ENCODE peak calls at places on chromosomes 5 and 9, in five cellular contexts. F is mesendoderm, N is left lung, Z is ovary, C is mesenchymal stem cell. V is an unnamed sample.

GRCh38 chr9:121550569-121551512 is 51.2 kb upstream of the GGTA1 start:
- DNase-seq in N (peak; percentile 77), F (peak; percentile 87), Z (peak; percentile 78), C (peak; percentile 71), V (peak; percentile 78)

GRCh38 chr5:123800640-123801039 is 288.7 kb downstream of the CSNK1G3 start:
- DNase-seq in F (no peak), C (no peak), Z (no peak), N (no peak), V (no peak)

GRCh38 chr5:168882283-168882682 is 303.1 kb upstream of the PANK3 start:
- DNase-seq in N (no peak), C (no peak), F (no peak), Z (no peak), V (no peak)

GRCh38 chr5:59272744-59273427 is 620.6 kb downstream of the PDE4D start:
- DNase-seq in C (no peak), F (no peak), Z (no peak), N (no peak), V (no peak)

GRCh38 chr5:71452876-71453275 is 2.6 kb upstream of the BDP1 start:
- DNase-seq in N (no peak), Z (no peak), C (no peak), F (no peak), V (no peak)

GRCh38 chr9:93166699-93167098 is 17.2 kb upstream of the WNK2 start:
- DNase-seq in N (no peak), F (no peak), C (no peak), Z (no peak), V (no peak)

GRCh38 chr9:5552301-5552700 is 42.0 kb downstream of the PDCD1LG2 start:
- DNase-seq in F (no peak), C (no peak), N (no peak), Z (no peak), V (no peak)

GRCh38 chr5:178324481-178325310 is 92.1 kb upstream of the PHYKPL start:
- DNase-seq in Z (no peak), N (peak; percentile 27), F (no peak), C (no peak), V (peak; percentile 51)

GRCh38 chr5:25414746-25415145 is 770.0 kb upstream of the CDH10 start:
- DNase-seq in F (no peak), N (no peak), C (peak; percentile 79), Z (no peak), V (no peak)

GRCh38 chr9:117926031-117926655 is 221.9 kb downstream of the TLR4 start:
- DNase-seq in C (no peak), N (no peak), F (peak; percentile 47), Z (no peak), V (no peak)

GRCh38 chr5:180792287-180792964 is 10.2 kb downstream of the MGAT1 start:
- DNase-seq in F (no peak), C (no peak), Z (no peak), N (no peak), V (no peak)

GRCh38 chr9:105694320-105694847 is at the start of gene TMEM38B:
- DNase-seq in Z (peak; percentile 83), F (peak; percentile 88), C (peak; percentile 77), N (peak; percentile 80), V (peak; percentile 80)

GRCh38 chr9:105696219-105696793 is 2.0 kb downstream of the TMEM38B start:
- DNase-seq in N (no peak), C (no peak), F (no peak), Z (no peak), V (no peak)

GRCh38 chr9:105690742-105691141 is 3.6 kb upstream of the TMEM38B start:
- DNase-seq in C (peak; percentile 46), N (no peak), F (no peak), Z (no peak), V (no peak)

GRCh38 chr9:105694848-105695581 is 674 bp downstream of the TMEM38B start:
- DNase-seq in C (peak; percentile 81), F (peak; percentile 72), N (peak; percentile 75), Z (peak; percentile 65), V (peak; percentile 81)

DNA sequence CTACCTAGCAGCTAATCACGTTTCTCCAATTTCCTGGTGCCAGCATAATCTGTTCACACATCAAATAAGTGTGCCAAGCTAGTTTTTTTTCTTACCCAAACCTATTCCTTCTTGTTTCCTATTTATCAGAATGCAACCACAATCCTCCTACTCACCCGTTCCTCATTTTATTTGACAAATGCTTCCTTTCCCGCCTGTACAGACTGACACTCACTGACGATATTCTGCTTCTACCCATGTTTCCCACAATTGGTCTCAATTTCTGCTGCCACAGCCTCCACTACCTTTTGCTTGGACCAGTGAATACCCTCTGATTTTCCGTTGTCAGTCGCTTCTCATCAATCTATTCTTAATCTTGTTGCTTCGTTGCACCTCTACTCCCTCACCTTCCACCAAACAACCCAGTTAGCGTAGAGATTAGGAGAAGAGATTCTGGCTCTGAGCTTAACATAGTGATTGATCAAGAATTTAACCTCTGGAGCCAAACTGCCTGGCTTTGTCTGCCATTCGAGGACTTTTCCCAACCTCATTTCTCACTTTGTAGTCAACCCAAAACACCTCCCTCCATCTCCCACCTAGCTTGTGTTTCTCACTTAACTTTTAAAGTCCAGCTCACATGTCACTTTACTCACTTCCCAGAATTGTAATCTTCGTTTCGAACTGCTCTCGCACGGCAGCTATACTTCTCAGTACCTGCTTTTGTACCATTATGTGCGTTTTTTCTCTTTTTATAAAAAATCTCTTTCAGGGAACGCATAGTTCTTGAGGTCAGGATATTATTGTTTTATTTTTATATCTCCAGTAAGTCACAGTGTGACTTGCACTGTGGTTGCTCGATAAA is 686 bp upstream of the TMEM38B start:
- DNase-seq in C (no peak), N (no peak), Z (no peak), F (peak; percentile 46), V (peak; percentile 61)
- H3K4me3 ChIP-seq in C (peak overlapping the region; percentile 88), N (peak overlapping the region; percentile 91), Z (peak overlapping the region; percentile 85), F (no peak overlapping the region), V (peak overlapping the region; percentile 75)

GRCh38 chr5:17400724-17401508 is 97.1 kb upstream of the TAF11L2 start:
- DNase-seq in F (peak; percentile 76), C (no peak), Z (no peak), N (no peak), V (peak; percentile 93)
- H3K4me3 ChIP-seq in F (no peak overlapping the region), C (no peak overlapping the region), Z (no peak overlapping the region), N (no peak overlapping the region), V (no peak overlapping the region)

DNA sequence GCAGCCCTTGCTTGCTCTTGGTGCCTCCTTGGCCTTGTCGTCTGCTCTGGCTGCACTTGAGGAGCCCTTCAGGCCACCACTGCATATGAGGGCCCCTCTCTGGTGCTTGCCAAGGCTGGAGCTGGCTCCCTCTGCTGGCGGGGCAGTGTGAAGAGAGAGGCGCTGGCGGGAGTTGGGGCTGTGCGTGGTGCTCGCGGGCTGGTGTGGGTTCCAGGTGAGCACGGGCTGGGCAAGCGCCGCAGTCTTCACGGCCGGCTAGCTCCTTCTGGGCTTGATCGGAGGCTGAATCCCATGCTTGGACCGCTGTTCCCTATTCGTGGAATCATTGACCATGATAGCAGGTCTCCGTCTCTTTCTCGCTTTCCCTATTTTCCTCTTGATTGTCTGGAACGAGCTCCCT is 56.5 kb downstream of the XRCC4 start:
- DNase-seq in Z (no peak), F (no peak), C (no peak), N (no peak), V (no peak)
- H3K4me3 ChIP-seq in Z (no peak overlapping the region), F (no peak overlapping the region), C (no peak overlapping the region), N (no peak overlapping the region), V (no peak overlapping the region)

DNA sequence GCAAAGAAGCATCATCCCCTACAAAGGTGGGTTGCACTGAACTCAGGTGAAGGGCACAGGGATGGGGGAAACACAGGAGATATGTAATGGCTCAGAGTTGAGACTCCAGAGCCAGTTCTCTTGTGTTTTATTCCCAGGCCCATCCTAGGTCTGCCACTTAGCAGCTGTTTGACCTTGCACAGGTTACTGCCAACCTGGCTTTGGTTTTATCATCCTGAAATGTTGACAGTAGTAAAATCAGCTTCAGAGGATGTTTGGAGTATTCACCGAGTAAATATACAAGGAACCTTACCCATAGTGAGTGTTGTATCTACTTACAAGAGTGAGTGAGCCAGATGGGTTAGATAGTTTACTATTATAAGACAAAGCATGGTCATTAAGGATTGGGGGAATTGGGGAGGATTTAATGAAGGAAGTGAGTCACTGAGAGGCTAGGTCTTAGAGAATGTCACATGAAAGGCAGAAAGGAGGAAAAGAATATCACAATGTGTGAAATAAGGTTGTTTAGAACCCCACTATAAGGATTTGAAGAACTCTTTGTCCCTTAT is 141.3 kb downstream of the MAN2A1 start:
- DNase-seq in N (no peak), C (peak; percentile 75), Z (no peak), F (no peak), V (peak; percentile 7)
- H3K4me3 ChIP-seq in N (no peak overlapping the region), C (no peak overlapping the region), Z (no peak overlapping the region), F (no peak overlapping the region), V (no peak overlapping the region)

GRCh38 chr9:112348993-112349333 is 15.5 kb upstream of the PTBP3 start:
- DNase-seq in Z (no peak), C (no peak), N (no peak), F (no peak), V (no peak)
- H3K4me3 ChIP-seq in Z (peak overlapping the region; percentile 25), C (peak overlapping the region; percentile 74), N (peak overlapping the region; percentile 43), F (no peak overlapping the region), V (no peak overlapping the region)

DNA sequence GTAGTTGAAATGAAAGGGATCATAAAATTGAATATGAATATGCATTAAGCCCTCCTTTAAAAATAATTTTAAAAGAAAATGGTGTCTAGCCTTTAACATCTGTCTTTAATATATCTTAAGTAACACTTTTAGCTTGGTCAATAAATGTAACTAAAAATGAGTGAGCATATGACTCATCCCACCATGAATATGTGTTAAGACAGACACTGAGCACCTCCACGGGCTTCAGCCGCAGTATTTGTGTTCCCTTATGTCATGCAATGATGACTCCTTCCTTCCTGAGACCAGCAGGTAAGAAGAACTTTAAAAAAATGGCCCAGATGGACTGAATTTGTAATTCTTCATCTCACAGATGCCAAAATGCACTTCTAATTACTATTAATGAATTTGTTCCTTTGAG is 563.2 kb downstream of the NR2F1-AS1 start:
- DNase-seq in F (peak; percentile 1), C (peak; percentile 44), Z (no peak), N (no peak), V (no peak)
- H3K4me3 ChIP-seq in F (no peak overlapping the region), C (no peak overlapping the region), Z (no peak overlapping the region), N (no peak overlapping the region), V (no peak overlapping the region)

GRCh38 chr5:10854526-10855277 is 93.7 kb upstream of the DAP start:
- DNase-seq in F (no peak), Z (no peak), N (peak; percentile 50), C (peak; percentile 60), V (peak; percentile 96)

GRCh38 chr5:10858307-10858706 is 97.3 kb upstream of the DAP start:
- DNase-seq in C (no peak), F (no peak), N (no peak), Z (no peak), V (no peak)

GRCh38 chr5:10857333-10857723 is 96.3 kb upstream of the DAP start:
- DNase-seq in Z (no peak), C (no peak), F (no peak), N (no peak), V (peak; percentile 61)

GRCh38 chr5:10856071-10856470 is 95.0 kb upstream of the DAP start:
- DNase-seq in F (no peak), Z (no peak), N (no peak), C (no peak), V (no peak)

DNA sequence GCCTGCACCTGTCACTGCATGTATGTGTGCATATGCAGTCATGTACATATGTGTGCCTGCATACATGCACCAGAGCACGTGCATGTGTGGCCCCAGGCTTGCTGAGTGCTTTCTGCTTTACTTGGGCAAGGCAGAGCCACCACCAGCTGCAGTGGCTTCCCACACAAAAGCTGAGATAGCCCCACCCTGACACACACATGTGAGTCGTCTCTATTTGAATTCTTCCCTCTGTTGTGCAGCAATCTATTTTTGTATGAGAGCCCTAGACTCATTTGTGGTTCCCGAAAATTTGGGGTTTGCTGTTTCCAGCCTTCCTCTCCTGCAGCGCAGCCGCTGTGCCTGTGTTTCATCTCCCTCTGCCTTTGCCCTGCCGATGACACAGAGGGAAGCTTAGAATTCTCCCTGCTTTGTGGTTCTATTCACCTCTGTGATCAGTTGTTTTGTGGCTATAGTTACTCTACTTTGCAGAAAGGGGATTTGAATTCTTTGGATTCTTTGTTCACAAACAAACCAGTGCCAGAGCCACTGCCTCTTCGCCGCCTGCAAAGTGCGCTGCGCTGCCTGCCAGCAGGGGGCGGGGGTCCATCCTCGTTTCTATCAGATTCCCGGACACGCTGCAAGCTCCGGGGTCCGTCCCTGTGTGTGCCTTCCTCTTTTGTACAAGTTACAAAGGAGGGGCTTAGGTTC is 95.8 kb upstream of the DAP start:
- DNase-seq in C (peak; percentile 84), Z (peak; percentile 43), N (no peak), F (peak; percentile 92), V (peak; percentile 73)
- H3K4me3 ChIP-seq in C (no peak overlapping the region), Z (no peak overlapping the region), N (no peak overlapping the region), F (no peak overlapping the region), V (no peak overlapping the region)

V was measured in NB4.